ENCODE peak calls at places on chromosomes 16 and 17, in six cellular contexts. M, U, Y, A, Q and P are unnamed samples.

GRCh38 chr17:67216544-67217320 is 28.3 kb downstream of the HELZ start:
- DNase-seq in Y (no peak), U (no peak), A (no peak), M (no peak), Q (no peak), P (no peak)

GRCh38 chr16:27242868-27243590 is 25.5 kb downstream of the NSMCE1 start:
- DNase-seq in Y (peak; percentile 70), A (no peak), M (no peak), Q (no peak), U (peak; percentile 98), P (no peak)

GRCh38 chr17:75344664-75345063 is 55.4 kb upstream of the SLC25A19 start:
- DNase-seq in U (peak; percentile 36), Q (no peak), Y (no peak), A (no peak), M (no peak), P (no peak)

GRCh38 chr17:61457226-61457983 is 5.2 kb downstream of the TBX4 start:
- DNase-seq in A (peak; percentile 15), M (no peak), Y (peak; percentile 39), U (no peak), Q (no peak), P (no peak)

GRCh38 chr17:59369026-59369724 is 37.7 kb downstream of the YPEL2 start:
- DNase-seq in Q (no peak), U (no peak), M (no peak), Y (no peak), A (no peak), P (no peak)

GRCh38 chr16:23400387-23400930 is 52.5 kb downstream of the COG7 start:
- DNase-seq in A (peak; percentile 4), Q (no peak), M (no peak), Y (no peak), U (no peak), P (no peak)

GRCh38 chr16:67407176-67407787 is 9.0 kb downstream of the ZDHHC1 start:
- DNase-seq in A (no peak), U (peak; percentile 42), M (no peak), Y (no peak), Q (no peak), P (no peak)

GRCh38 chr17:14813649-14814048 is 451.5 kb downstream of the PMP22 start:
- DNase-seq in U (no peak), Q (no peak), A (no peak), Y (no peak), M (peak; percentile 15), P (no peak)

GRCh38 chr17:50830994-50831393 is 4.4 kb upstream of the WFIKKN2 start:
- DNase-seq in Y (no peak), Q (no peak), U (no peak), A (peak; percentile 56), M (no peak), P (no peak)

GRCh38 chr16:48234630-48235029 is 9.5 kb upstream of the LONP2 start:
- DNase-seq in Q (no peak), A (no peak), Y (no peak), M (no peak), U (no peak), P (no peak)

GRCh38 chr16:8850279-8850885 is 18.4 kb downstream of the CARHSP1 start:
- DNase-seq in M (no peak), U (peak; percentile 87), Q (peak; percentile 80), A (peak; percentile 64), Y (peak; percentile 62), P (peak; percentile 61)

GRCh38 chr16:68292425-68292824 is 18.3 kb downstream of the SLC7A6OS start:
- DNase-seq in U (no peak), Y (no peak), A (no peak), M (no peak), Q (no peak), P (no peak)

GRCh38 chr16:4380131-4381063 is 8.7 kb downstream of the VASN start:
- DNase-seq in M (no peak), Q (no peak), U (no peak), Y (no peak), A (no peak), P (no peak)

GRCh38 chr17:40491486-40491885 is 9.9 kb downstream of the TNS4 start:
- DNase-seq in Y (no peak), A (no peak), Q (peak; percentile 43), U (no peak), M (no peak), P (no peak)

GRCh38 chr17:28892024-28892423 is 5.5 kb downstream of the FLOT2 start:
- DNase-seq in M (no peak), Q (no peak), Y (no peak), U (no peak), A (no peak), P (no peak)

GRCh38 chr16:46690281-46691178 is 1.1 kb downstream of the ORC6 start:
- DNase-seq in M (no peak), U (peak; percentile 40), A (no peak), Q (no peak), Y (no peak), P (peak; percentile 13)

GRCh38 chr17:50986989-50987660 is 121.0 kb upstream of the TOB1 start:
- DNase-seq in Y (no peak), Q (peak; percentile 2), U (peak; percentile 79), M (no peak), A (no peak), P (no peak)

GRCh38 chr17:38426441-38426840 is 1.8 kb upstream of the ARHGAP23 start:
- DNase-seq in Y (no peak), M (no peak), U (no peak), Q (no peak), A (no peak), P (no peak)

GRCh38 chr17:19578545-19578944 is 44.9 kb downstream of the SLC47A1 start:
- DNase-seq in U (no peak), Y (no peak), Q (no peak), M (no peak), A (no peak), P (peak; percentile 36)

GRCh38 chr17:18314059-18314730 is 599 bp downstream of the TOP3A start:
- DNase-seq in Q (no peak), M (no peak), Y (no peak), U (peak; percentile 5), A (no peak), P (peak; percentile 7)

GRCh38 chr16:29009050-29009837 is 24.4 kb downstream of the LAT start:
- DNase-seq in M (no peak), A (no peak), U (no peak), Y (no peak), Q (no peak), P (no peak)

GRCh38 chr17:74199306-74200092 is 4.0 kb upstream of the RPL38 start:
- DNase-seq in Q (peak; percentile 20), Y (no peak), A (peak; percentile 67), U (no peak), M (peak; percentile 70), P (no peak)

GRCh38 chr17:19753049-19753444 is 4.9 kb upstream of the ALDH3A1 start:
- DNase-seq in Q (peak; percentile 96), A (peak; percentile 38), Y (peak; percentile 84), M (no peak), U (peak; percentile 60), P (peak; percentile 92)

GRCh38 chr16:10886739-10887269 is 9.8 kb downstream of the CIITA start:
- DNase-seq in Q (no peak), U (no peak), M (no peak), Y (no peak), A (no peak), P (no peak)

GRCh38 chr16:28304214-28304613 is 11.9 kb downstream of the SBK1 start:
- DNase-seq in Y (no peak), Q (peak; percentile 15), M (no peak), A (peak; percentile 72), U (peak; percentile 40), P (no peak)

GRCh38 chr17:39696731-39697130 is 3.1 kb upstream of the ERBB2 start:
- DNase-seq in M (no peak), U (no peak), Y (no peak), A (no peak), Q (no peak), P (no peak)

GRCh38 chr17:862584-862983 is 80.4 kb downstream of the MRM3 start:
- DNase-seq in A (no peak), Q (no peak), U (no peak), Y (no peak), M (no peak), P (no peak)

GRCh38 chr17:2393954-2394749 is 6.7 kb downstream of the MNT start:
- DNase-seq in U (no peak), M (no peak), Q (no peak), Y (no peak), A (no peak), P (no peak)
- H3K4me1 ChIP-seq in U (peaks cover 42% of the 10 kb centered on the region), M (peaks cover 70% of the 10 kb centered on the region), Q (peaks cover 59% of the 10 kb centered on the region), Y (peaks cover 51% of the 10 kb centered on the region), A (peaks cover 35% of the 10 kb centered on the region), P (no peaks in the 10 kb centered on the region)

DNA sequence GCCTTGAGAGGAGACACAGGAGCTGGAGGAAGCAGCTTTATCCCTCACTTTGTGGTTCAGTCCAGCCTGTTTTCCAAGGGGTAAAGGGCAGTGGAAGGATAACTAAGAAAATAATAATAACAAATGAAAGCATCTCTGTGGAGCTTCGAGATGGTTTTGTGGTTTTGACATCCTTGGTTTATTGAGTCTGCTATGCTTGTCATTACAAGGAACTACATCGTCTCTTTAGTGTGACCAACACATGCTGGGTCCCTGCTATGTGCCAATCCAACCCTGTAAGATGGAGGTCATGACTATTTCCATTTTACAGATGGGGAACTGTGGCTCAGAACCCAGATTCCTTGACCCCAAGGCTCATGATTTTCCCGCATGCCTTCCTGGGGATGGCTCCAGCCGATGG is 124.8 kb downstream of the MRM1 start:
- DNase-seq in Q (no peak), Y (no peak), U (no peak), M (no peak), A (no peak), P (no peak)
- H3K4me1 ChIP-seq in Q (no peaks in the 10 kb centered on the region), Y (peaks cover 14% of the 10 kb centered on the region), U (peaks cover 1% of the 10 kb centered on the region), M (peaks cover 8% of the 10 kb centered on the region), A (peaks cover 5% of the 10 kb centered on the region), P (no peaks in the 10 kb centered on the region)

DNA sequence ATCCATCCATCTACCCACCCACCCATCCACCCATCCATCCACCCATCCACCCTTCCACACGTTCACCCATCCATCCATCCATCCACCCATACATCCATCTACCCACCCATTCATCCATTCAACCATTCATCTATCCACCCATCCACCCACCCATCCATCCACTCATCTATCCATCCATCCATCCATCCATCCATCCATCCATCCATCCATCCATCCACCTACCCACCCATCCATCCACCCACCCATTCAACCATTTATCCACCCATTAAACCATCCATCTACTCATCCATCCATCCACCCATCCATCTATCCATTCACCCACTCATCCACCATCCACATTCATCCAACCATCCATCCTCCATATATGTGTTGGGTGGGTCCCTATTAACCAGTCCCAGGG is 26.2 kb upstream of the RPTOR start:
- DNase-seq in Y (no peak), M (no peak), A (no peak), U (no peak), Q (no peak), P (no peak)
- H3K4me1 ChIP-seq in Y (peaks cover 14% of the 10 kb centered on the region), M (no peaks in the 10 kb centered on the region), A (peaks cover 4% of the 10 kb centered on the region), U (peaks cover 6% of the 10 kb centered on the region), Q (peaks cover 7% of the 10 kb centered on the region), P (no peaks in the 10 kb centered on the region)

DNA sequence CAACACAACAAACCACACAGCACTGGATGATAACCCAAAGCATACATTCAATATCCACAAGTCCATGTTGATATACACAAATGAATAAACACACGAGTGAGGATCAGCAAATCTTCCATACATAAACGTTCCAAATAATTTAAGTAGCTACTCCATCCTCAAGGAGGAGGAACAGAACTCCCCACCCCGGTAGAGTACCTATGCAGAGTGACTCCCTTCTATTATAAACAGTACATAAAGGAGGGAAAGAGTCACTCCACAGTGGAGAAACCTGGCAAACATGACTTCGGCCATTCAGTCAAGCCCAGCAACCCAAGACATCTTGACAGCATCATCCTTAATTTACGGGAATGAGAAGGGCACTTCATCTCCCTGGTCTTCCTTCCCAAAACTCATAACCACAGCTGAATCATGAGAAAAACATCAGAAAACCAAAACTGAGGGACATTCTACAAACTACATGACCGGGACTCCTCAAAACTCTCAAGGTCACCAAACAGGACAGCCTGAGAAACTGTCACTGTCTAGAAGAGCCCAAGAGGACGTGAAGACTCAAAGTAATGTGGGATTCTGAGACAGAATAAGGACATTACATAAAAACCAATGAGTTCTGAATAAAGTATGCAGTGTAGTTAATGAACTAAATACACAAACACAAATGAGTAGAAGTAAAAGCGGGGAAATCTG is 5.6 kb downstream of the USP22 start:
- DNase-seq in M (no peak), Y (no peak), A (no peak), U (no peak), Q (no peak), P (no peak)
- H3K4me1 ChIP-seq in M (peaks cover 83% of the 10 kb centered on the region), Y (peaks cover 59% of the 10 kb centered on the region), A (peaks cover 37% of the 10 kb centered on the region), U (peaks cover 26% of the 10 kb centered on the region), Q (peaks cover 45% of the 10 kb centered on the region), P (peaks cover 28% of the 10 kb centered on the region)